ENCODE peak calls at places on chromosomes 2 and 18, in six cellular contexts. One of them, this sample, is unnamed.

GRCh38 chr2:159960413-159960812 is 102.0 kb downstream of the PLA2R1 start:
- DNase-seq in neural progenitor cell: no peak
- DNase-seq in fibroblast of pulmonary artery: peak
- DNase-seq in kidney epithelial cell: peak
- DNase-seq in coronary artery: no peak
- DNase-seq in heart left ventricle: no peak
- DNase-seq in this sample: peak

GRCh38 chr2:206154197-206154596 is 5.0 kb downstream of the NDUFS1 start:
- DNase-seq in neural progenitor cell: peak
- DNase-seq in fibroblast of pulmonary artery: peak
- DNase-seq in kidney epithelial cell: no peak
- DNase-seq in coronary artery: no peak
- DNase-seq in heart left ventricle: no peak
- DNase-seq in this sample: no peak

GRCh38 chr2:217992061-217992460 is 10.7 kb downstream of the TNS1 start:
- DNase-seq in neural progenitor cell: no peak
- DNase-seq in fibroblast of pulmonary artery: no peak
- DNase-seq in kidney epithelial cell: no peak
- DNase-seq in coronary artery: no peak
- DNase-seq in heart left ventricle: no peak
- DNase-seq in this sample: no peak

GRCh38 chr2:174888136-174888535 is 117.0 kb downstream of the CHN1 start:
- DNase-seq in neural progenitor cell: no peak
- DNase-seq in fibroblast of pulmonary artery: peak
- DNase-seq in kidney epithelial cell: no peak
- DNase-seq in coronary artery: no peak
- DNase-seq in heart left ventricle: no peak
- DNase-seq in this sample: no peak

GRCh38 chr18:48942554-48943261 is 8.1 kb downstream of the SMAD7 start:
- DNase-seq in neural progenitor cell: no peak
- DNase-seq in fibroblast of pulmonary artery: peak
- DNase-seq in kidney epithelial cell: peak
- DNase-seq in coronary artery: peak
- DNase-seq in heart left ventricle: no peak
- DNase-seq in this sample: peak

GRCh38 chr2:39218401-39218800 is 25.4 kb downstream of the CDKL4 start:
- DNase-seq in neural progenitor cell: no peak
- DNase-seq in fibroblast of pulmonary artery: no peak
- DNase-seq in kidney epithelial cell: no peak
- DNase-seq in coronary artery: no peak
- DNase-seq in heart left ventricle: no peak
- DNase-seq in this sample: no peak

GRCh38 chr2:107393516-107393915 is 433.2 kb upstream of the RGPD4 start:
- DNase-seq in neural progenitor cell: no peak
- DNase-seq in fibroblast of pulmonary artery: no peak
- DNase-seq in kidney epithelial cell: no peak
- DNase-seq in coronary artery: no peak
- DNase-seq in heart left ventricle: no peak
- DNase-seq in this sample: peak

GRCh38 chr18:48412339-48412929 is 3.3 kb upstream of the ZBTB7C start:
- DNase-seq in neural progenitor cell: peak
- DNase-seq in fibroblast of pulmonary artery: peak
- DNase-seq in kidney epithelial cell: no peak
- DNase-seq in coronary artery: no peak
- DNase-seq in heart left ventricle: no peak
- DNase-seq in this sample: peak

GRCh38 chr2:140654565-140654964 is 1476.3 kb downstream of the LRP1B start:
- DNase-seq in neural progenitor cell: no peak
- DNase-seq in fibroblast of pulmonary artery: peak
- DNase-seq in kidney epithelial cell: no peak
- DNase-seq in coronary artery: no peak
- DNase-seq in heart left ventricle: no peak
- DNase-seq in this sample: no peak

GRCh38 chr2:85978883-85979780 is 90.3 kb upstream of the ST3GAL5 start:
- DNase-seq in neural progenitor cell: no peak
- DNase-seq in fibroblast of pulmonary artery: peak
- DNase-seq in kidney epithelial cell: no peak
- DNase-seq in coronary artery: no peak
- DNase-seq in heart left ventricle: no peak
- DNase-seq in this sample: no peak

GRCh38 chr2:22055784-22056620 is 932.2 kb downstream of the TDRD15 start:
- DNase-seq in neural progenitor cell: no peak
- DNase-seq in fibroblast of pulmonary artery: no peak
- DNase-seq in kidney epithelial cell: no peak
- DNase-seq in coronary artery: no peak
- DNase-seq in heart left ventricle: no peak
- DNase-seq in this sample: no peak

DNA sequence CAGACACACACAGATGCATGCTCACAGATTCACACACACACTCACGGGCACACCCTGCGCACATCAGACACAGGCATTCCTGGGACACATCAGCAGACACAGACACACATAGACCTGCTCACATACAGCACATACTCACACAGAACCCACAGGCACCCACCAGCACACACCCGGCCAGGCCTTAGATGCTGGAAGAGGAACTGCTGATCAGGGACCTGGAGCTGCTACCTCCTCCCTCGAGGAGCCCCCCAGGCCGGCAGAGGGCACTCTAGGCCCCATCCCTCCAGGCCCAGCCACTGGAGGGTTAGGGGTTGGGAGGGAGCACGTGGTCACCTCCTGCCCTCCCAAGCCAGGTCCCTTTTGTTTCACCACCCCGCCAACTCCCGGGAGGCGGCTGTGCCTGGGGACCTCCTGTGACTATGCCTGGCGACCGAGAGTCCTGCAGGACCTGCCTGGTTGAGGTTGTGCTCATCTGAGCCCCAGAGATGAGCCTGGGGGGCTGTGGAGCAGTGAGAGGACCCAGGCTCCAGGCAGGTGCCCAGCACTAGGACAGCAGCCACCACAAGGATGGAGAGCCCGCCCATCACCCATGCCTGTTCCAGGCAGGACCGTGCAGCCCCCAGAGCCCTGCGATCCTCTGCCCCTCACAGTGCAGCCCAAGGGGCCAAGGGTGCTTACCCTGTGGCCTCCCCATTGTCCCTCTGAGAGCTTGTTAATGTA is 21.0 kb upstream of the PTMA start:
- DNase-seq in neural progenitor cell: peak
- DNase-seq in fibroblast of pulmonary artery: peak
- DNase-seq in kidney epithelial cell: no peak
- DNase-seq in coronary artery: no peak
- DNase-seq in heart left ventricle: peak
- DNase-seq in this sample: no peak
- TF ChIP-seq CTCF in neural progenitor cell: peak
- TF ChIP-seq CTCF in fibroblast of pulmonary artery: peak
- TF ChIP-seq CTCF in kidney epithelial cell: peak
- TF ChIP-seq CTCF in coronary artery: peak
- TF ChIP-seq CTCF in heart left ventricle: peak
- TF ChIP-seq CTCF in this sample: peak

GRCh38 chr2:222176890-222177289 is 121.9 kb downstream of the PAX3 start:
- DNase-seq in neural progenitor cell: peak
- DNase-seq in fibroblast of pulmonary artery: no peak
- DNase-seq in kidney epithelial cell: no peak
- DNase-seq in coronary artery: no peak
- DNase-seq in heart left ventricle: no peak
- DNase-seq in this sample: no peak
- H3K4me3 ChIP-seq in neural progenitor cell: no peak
- H3K4me3 ChIP-seq in fibroblast of pulmonary artery: no peak
- H3K4me3 ChIP-seq in kidney epithelial cell: no peak
- H3K4me3 ChIP-seq in coronary artery: no peak
- H3K4me3 ChIP-seq in heart left ventricle: no peak
- H3K4me3 ChIP-seq in this sample: no peak

DNA sequence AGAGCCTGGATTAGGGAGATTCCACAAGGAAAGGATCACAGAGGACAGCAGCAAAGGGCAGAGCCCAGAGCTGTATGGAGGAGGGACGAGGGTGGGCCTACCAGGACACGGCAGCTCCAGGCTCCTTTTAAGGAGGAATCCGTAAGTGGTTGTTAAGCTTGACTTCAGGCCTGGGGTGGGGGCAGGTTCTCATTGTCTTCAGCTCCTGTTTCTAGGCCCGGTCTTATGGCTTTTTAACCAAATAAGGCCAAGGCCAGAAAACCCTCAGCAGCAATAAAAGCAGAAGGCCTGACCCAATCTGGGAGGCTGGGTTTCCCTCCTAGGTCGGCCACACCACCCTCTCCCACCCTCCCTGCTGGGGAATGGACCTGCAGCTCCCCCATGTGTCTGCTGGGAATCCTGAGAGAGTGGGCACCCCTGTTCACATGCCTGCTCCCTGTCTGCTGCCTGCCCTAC is 111.2 kb downstream of the PLB1 start:
- DNase-seq in neural progenitor cell: peak
- DNase-seq in fibroblast of pulmonary artery: peak
- DNase-seq in kidney epithelial cell: no peak
- DNase-seq in coronary artery: no peak
- DNase-seq in heart left ventricle: no peak
- DNase-seq in this sample: no peak
- TF ChIP-seq CTCF in neural progenitor cell: peak
- TF ChIP-seq CTCF in fibroblast of pulmonary artery: no peak
- TF ChIP-seq CTCF in kidney epithelial cell: peak
- TF ChIP-seq CTCF in coronary artery: no peak
- TF ChIP-seq CTCF in heart left ventricle: no peak
- TF ChIP-seq CTCF in this sample: no peak

GRCh38 chr2:73323551-73323950 is 30.2 kb upstream of the EGR4 start:
- DNase-seq in neural progenitor cell: no peak
- DNase-seq in fibroblast of pulmonary artery: no peak
- DNase-seq in kidney epithelial cell: no peak
- DNase-seq in coronary artery: no peak
- DNase-seq in heart left ventricle: no peak
- DNase-seq in this sample: no peak
- H3K4me3 ChIP-seq in neural progenitor cell: no peak
- H3K4me3 ChIP-seq in fibroblast of pulmonary artery: no peak
- H3K4me3 ChIP-seq in kidney epithelial cell: no peak
- H3K4me3 ChIP-seq in coronary artery: no peak
- H3K4me3 ChIP-seq in heart left ventricle: no peak
- H3K4me3 ChIP-seq in this sample: no peak

GRCh38 chr2:11786592-11786991 is 40.2 kb downstream of the LPIN1 start:
- DNase-seq in neural progenitor cell: no peak
- DNase-seq in fibroblast of pulmonary artery: no peak
- DNase-seq in kidney epithelial cell: no peak
- DNase-seq in coronary artery: no peak
- DNase-seq in heart left ventricle: no peak
- DNase-seq in this sample: no peak

GRCh38 chr2:11786191-11786590 is 39.8 kb downstream of the LPIN1 start:
- DNase-seq in neural progenitor cell: no peak
- DNase-seq in fibroblast of pulmonary artery: no peak
- DNase-seq in kidney epithelial cell: no peak
- DNase-seq in coronary artery: peak
- DNase-seq in heart left ventricle: no peak
- DNase-seq in this sample: no peak

GRCh38 chr2:11785611-11785940 is 39.1 kb downstream of the LPIN1 start:
- DNase-seq in neural progenitor cell: no peak
- DNase-seq in fibroblast of pulmonary artery: no peak
- DNase-seq in kidney epithelial cell: no peak
- DNase-seq in coronary artery: no peak
- DNase-seq in heart left ventricle: no peak
- DNase-seq in this sample: no peak

GRCh38 chr2:11784310-11784709 is 37.9 kb downstream of the LPIN1 start:
- DNase-seq in neural progenitor cell: no peak
- DNase-seq in fibroblast of pulmonary artery: no peak
- DNase-seq in kidney epithelial cell: no peak
- DNase-seq in coronary artery: peak
- DNase-seq in heart left ventricle: no peak
- DNase-seq in this sample: no peak

DNA sequence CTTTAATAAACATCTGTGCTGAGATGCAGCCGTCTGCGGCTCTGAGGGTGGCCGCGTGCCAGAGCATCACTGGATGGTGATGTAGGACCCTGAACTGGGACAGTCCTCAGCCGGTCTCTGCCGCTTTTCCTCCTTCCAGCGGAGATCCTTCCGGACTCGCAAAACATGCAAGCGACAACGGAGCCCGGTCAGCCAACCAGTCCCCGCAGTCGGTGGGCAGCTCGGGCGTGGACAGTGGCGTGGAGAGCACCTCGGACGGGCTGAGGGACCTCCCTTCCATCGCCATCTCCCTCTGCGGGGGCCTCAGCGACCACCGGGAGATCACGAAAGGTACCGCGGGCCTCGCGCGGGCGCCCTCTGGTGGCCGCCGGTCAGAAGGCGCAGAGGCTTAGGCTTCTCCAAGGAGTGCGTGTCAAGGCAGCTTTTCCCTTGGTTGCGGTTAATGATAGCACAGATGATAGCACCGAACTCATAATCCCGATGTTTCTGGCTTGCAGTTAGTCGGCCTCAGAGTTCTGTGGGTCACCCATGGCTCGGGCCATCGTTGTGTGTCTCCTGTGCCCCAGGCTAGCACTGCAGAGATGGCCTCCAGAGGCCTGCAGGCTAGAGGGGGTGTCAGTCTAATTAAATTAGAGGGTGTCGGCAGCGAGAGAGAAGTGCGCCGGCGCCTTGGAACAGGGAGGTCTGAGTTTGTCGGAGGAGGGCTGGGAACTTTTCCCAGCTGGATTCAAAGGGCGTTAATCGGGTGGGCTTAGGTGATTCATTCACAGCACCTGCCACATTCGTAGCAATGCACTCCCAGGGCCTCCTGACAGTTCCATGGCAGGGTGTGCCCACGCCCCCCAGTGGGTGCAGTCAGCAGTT is 38.5 kb downstream of the LPIN1 start:
- DNase-seq in neural progenitor cell: peak
- DNase-seq in fibroblast of pulmonary artery: peak
- DNase-seq in kidney epithelial cell: no peak
- DNase-seq in coronary artery: peak
- DNase-seq in heart left ventricle: peak
- DNase-seq in this sample: peak
- TF ChIP-seq CTCF in neural progenitor cell: peak
- TF ChIP-seq CTCF in fibroblast of pulmonary artery: peak
- TF ChIP-seq CTCF in kidney epithelial cell: peak
- TF ChIP-seq CTCF in coronary artery: peak
- TF ChIP-seq CTCF in heart left ventricle: peak
- TF ChIP-seq CTCF in this sample: peak

GRCh38 chr2:216363221-216363620 is 9.1 kb downstream of the MARCHF4 start:
- DNase-seq in neural progenitor cell: no peak
- DNase-seq in fibroblast of pulmonary artery: no peak
- DNase-seq in kidney epithelial cell: no peak
- DNase-seq in coronary artery: no peak
- DNase-seq in heart left ventricle: no peak
- DNase-seq in this sample: peak

GRCh38 chr2:216365518-216365917 is 6.8 kb downstream of the MARCHF4 start:
- DNase-seq in neural progenitor cell: no peak
- DNase-seq in fibroblast of pulmonary artery: no peak
- DNase-seq in kidney epithelial cell: no peak
- DNase-seq in coronary artery: no peak
- DNase-seq in heart left ventricle: no peak
- DNase-seq in this sample: no peak

GRCh38 chr2:216370961-216371633 is 1.2 kb downstream of the MARCHF4 start:
- DNase-seq in neural progenitor cell: peak
- DNase-seq in fibroblast of pulmonary artery: no peak
- DNase-seq in kidney epithelial cell: no peak
- DNase-seq in coronary artery: no peak
- DNase-seq in heart left ventricle: no peak
- DNase-seq in this sample: no peak

GRCh38 chr2:216369821-216370220 is 2.5 kb downstream of the MARCHF4 start:
- DNase-seq in neural progenitor cell: no peak
- DNase-seq in fibroblast of pulmonary artery: no peak
- DNase-seq in kidney epithelial cell: no peak
- DNase-seq in coronary artery: no peak
- DNase-seq in heart left ventricle: no peak
- DNase-seq in this sample: no peak

GRCh38 chr2:216366777-216367465 is 5.4 kb downstream of the MARCHF4 start:
- DNase-seq in neural progenitor cell: no peak
- DNase-seq in fibroblast of pulmonary artery: peak
- DNase-seq in kidney epithelial cell: no peak
- DNase-seq in coronary artery: no peak
- DNase-seq in heart left ventricle: no peak
- DNase-seq in this sample: no peak
- H3K4me3 ChIP-seq in neural progenitor cell: no peak
- H3K4me3 ChIP-seq in fibroblast of pulmonary artery: no peak
- H3K4me3 ChIP-seq in kidney epithelial cell: no peak
- H3K4me3 ChIP-seq in coronary artery: no peak
- H3K4me3 ChIP-seq in heart left ventricle: no peak
- H3K4me3 ChIP-seq in this sample: no peak